ENCODE peak calls at places on chromosome 17, in six cellular contexts. One of them, this sample, is unnamed.

GRCh38 chr17:47959825-47960655 is 2.4 kb upstream of the PRR15L start:
- DNase-seq in neural progenitor cell: no peak
- DNase-seq in epithelial cell of esophagus: no peak
- DNase-seq in GM10248: no peak
- DNase-seq in WTC11: no peak
- DNase-seq in tibial artery: no peak
- DNase-seq in this sample: no peak

GRCh38 chr17:32517982-32518381 is 31.2 kb downstream of the CDK5R1 start:
- DNase-seq in epithelial cell of esophagus: no peak
- DNase-seq in tibial artery: peak
- DNase-seq in GM10248: no peak
- DNase-seq in neural progenitor cell: no peak
- DNase-seq in WTC11: no peak
- DNase-seq in this sample: no peak

GRCh38 chr17:36482611-36483504 is 3.6 kb upstream of the ZNHIT3 start:
- DNase-seq in epithelial cell of esophagus: peak
- DNase-seq in GM10248: peak
- DNase-seq in neural progenitor cell: peak
- DNase-seq in tibial artery: peak
- DNase-seq in WTC11: peak
- DNase-seq in this sample: peak

GRCh38 chr17:57889892-57890856 is 40.3 kb upstream of the MRPS23 start:
- DNase-seq in GM10248: no peak
- DNase-seq in WTC11: no peak
- DNase-seq in epithelial cell of esophagus: peak
- DNase-seq in tibial artery: peak
- DNase-seq in neural progenitor cell: no peak
- DNase-seq in this sample: no peak

GRCh38 chr17:385195-385835 is 32.7 kb upstream of the RPH3AL start:
- DNase-seq in epithelial cell of esophagus: peak
- DNase-seq in tibial artery: no peak
- DNase-seq in WTC11: peak
- DNase-seq in neural progenitor cell: peak
- DNase-seq in GM10248: no peak
- DNase-seq in this sample: peak

GRCh38 chr17:69357701-69358100 is 30.8 kb upstream of the ABCA5 start:
- DNase-seq in tibial artery: no peak
- DNase-seq in epithelial cell of esophagus: peak
- DNase-seq in WTC11: no peak
- DNase-seq in GM10248: no peak
- DNase-seq in neural progenitor cell: no peak
- DNase-seq in this sample: no peak

GRCh38 chr17:82684207-82684903 is 14.1 kb downstream of the RAB40B start:
- DNase-seq in tibial artery: no peak
- DNase-seq in GM10248: peak
- DNase-seq in WTC11: no peak
- DNase-seq in neural progenitor cell: no peak
- DNase-seq in epithelial cell of esophagus: peak
- DNase-seq in this sample: no peak

GRCh38 chr17:77210946-77211541 is 70.3 kb downstream of the SEC14L1 start:
- DNase-seq in GM10248: peak
- DNase-seq in neural progenitor cell: no peak
- DNase-seq in epithelial cell of esophagus: no peak
- DNase-seq in tibial artery: no peak
- DNase-seq in WTC11: no peak
- DNase-seq in this sample: no peak

GRCh38 chr17:29389994-29390855 is at the start of gene TAOK1:
- DNase-seq in neural progenitor cell: peak
- DNase-seq in tibial artery: peak
- DNase-seq in GM10248: peak
- DNase-seq in WTC11: peak
- DNase-seq in epithelial cell of esophagus: peak
- DNase-seq in this sample: peak

GRCh38 chr17:14859521-14859920 is 405.6 kb downstream of the PMP22 start:
- DNase-seq in GM10248: no peak
- DNase-seq in tibial artery: no peak
- DNase-seq in epithelial cell of esophagus: no peak
- DNase-seq in neural progenitor cell: no peak
- DNase-seq in WTC11: no peak
- DNase-seq in this sample: no peak

GRCh38 chr17:58575511-58575910 is 61.1 kb upstream of the MTMR4 start:
- DNase-seq in GM10248: no peak
- DNase-seq in neural progenitor cell: no peak
- DNase-seq in WTC11: no peak
- DNase-seq in epithelial cell of esophagus: peak
- DNase-seq in tibial artery: no peak
- DNase-seq in this sample: no peak

GRCh38 chr17:49914096-49914490 is 54.9 kb upstream of the DLX4 start:
- DNase-seq in WTC11: no peak
- DNase-seq in GM10248: no peak
- DNase-seq in epithelial cell of esophagus: no peak
- DNase-seq in tibial artery: no peak
- DNase-seq in neural progenitor cell: peak
- DNase-seq in this sample: no peak
- TF ChIP-seq CTCF in WTC11: no peak
- TF ChIP-seq CTCF in GM10248: no peak
- TF ChIP-seq CTCF in epithelial cell of esophagus: no peak
- TF ChIP-seq CTCF in tibial artery: no peak
- TF ChIP-seq CTCF in neural progenitor cell: no peak
- TF ChIP-seq CTCF in this sample: no peak

DNA sequence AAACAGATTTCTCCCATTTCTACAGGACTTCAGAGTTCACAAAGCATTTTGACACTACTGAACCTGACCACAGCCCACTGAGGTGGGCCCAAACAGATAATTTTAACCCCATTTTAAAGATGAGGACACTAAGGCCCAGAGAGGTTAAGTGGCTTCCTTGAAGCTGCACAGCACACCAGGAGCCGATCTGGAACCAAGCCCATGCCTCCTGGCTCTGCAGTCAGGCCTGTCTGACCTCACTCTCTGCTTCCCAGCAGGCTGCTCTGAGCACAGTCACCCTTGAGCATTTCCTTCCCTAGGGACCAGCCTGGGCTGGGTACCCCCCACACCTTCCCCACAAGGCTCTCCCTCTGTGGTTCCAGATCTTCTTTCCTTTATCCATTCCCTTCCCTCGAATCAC is 252.2 kb downstream of the ENGASE start:
- DNase-seq in epithelial cell of esophagus: no peak
- DNase-seq in WTC11: no peak
- DNase-seq in neural progenitor cell: no peak
- DNase-seq in GM10248: no peak
- DNase-seq in tibial artery: no peak
- DNase-seq in this sample: no peak
- TF ChIP-seq CTCF in epithelial cell of esophagus: no peak
- TF ChIP-seq CTCF in WTC11: no peak
- TF ChIP-seq CTCF in neural progenitor cell: no peak
- TF ChIP-seq CTCF in GM10248: no peak
- TF ChIP-seq CTCF in tibial artery: no peak
- TF ChIP-seq CTCF in this sample: no peak

GRCh38 chr17:42136654-42137051 is 14.0 kb downstream of the HSPB9 start:
- DNase-seq in WTC11: no peak
- DNase-seq in tibial artery: no peak
- DNase-seq in neural progenitor cell: no peak
- DNase-seq in GM10248: no peak
- DNase-seq in epithelial cell of esophagus: no peak
- DNase-seq in this sample: no peak

GRCh38 chr17:42132941-42133340 is 10.3 kb downstream of the HSPB9 start:
- DNase-seq in neural progenitor cell: no peak
- DNase-seq in tibial artery: peak
- DNase-seq in WTC11: no peak
- DNase-seq in GM10248: no peak
- DNase-seq in epithelial cell of esophagus: peak
- DNase-seq in this sample: no peak

GRCh38 chr17:42135151-42135550 is 12.5 kb downstream of the HSPB9 start:
- DNase-seq in tibial artery: no peak
- DNase-seq in neural progenitor cell: no peak
- DNase-seq in WTC11: no peak
- DNase-seq in GM10248: no peak
- DNase-seq in epithelial cell of esophagus: no peak
- DNase-seq in this sample: no peak

GRCh38 chr17:42133461-42134041 is 10.9 kb downstream of the HSPB9 start:
- DNase-seq in GM10248: peak
- DNase-seq in epithelial cell of esophagus: no peak
- DNase-seq in WTC11: no peak
- DNase-seq in neural progenitor cell: no peak
- DNase-seq in tibial artery: no peak
- DNase-seq in this sample: no peak

GRCh38 chr17:42135664-42136653 is 13.4 kb downstream of the HSPB9 start:
- DNase-seq in neural progenitor cell: no peak
- DNase-seq in WTC11: peak
- DNase-seq in GM10248: no peak
- DNase-seq in epithelial cell of esophagus: peak
- DNase-seq in tibial artery: peak
- DNase-seq in this sample: no peak
- TF ChIP-seq CTCF in neural progenitor cell: no peak
- TF ChIP-seq CTCF in WTC11: no peak
- TF ChIP-seq CTCF in GM10248: no peak
- TF ChIP-seq CTCF in epithelial cell of esophagus: no peak
- TF ChIP-seq CTCF in tibial artery: no peak
- TF ChIP-seq CTCF in this sample: no peak

GRCh38 chr17:11932337-11932898 is 64.9 kb downstream of the ZNF18 start:
- DNase-seq in epithelial cell of esophagus: no peak
- DNase-seq in neural progenitor cell: no peak
- DNase-seq in tibial artery: no peak
- DNase-seq in GM10248: no peak
- DNase-seq in WTC11: no peak
- DNase-seq in this sample: no peak

GRCh38 chr17:11940904-11941303 is 56.4 kb downstream of the ZNF18 start:
- DNase-seq in epithelial cell of esophagus: no peak
- DNase-seq in GM10248: no peak
- DNase-seq in WTC11: no peak
- DNase-seq in neural progenitor cell: no peak
- DNase-seq in tibial artery: no peak
- DNase-seq in this sample: no peak

DNA sequence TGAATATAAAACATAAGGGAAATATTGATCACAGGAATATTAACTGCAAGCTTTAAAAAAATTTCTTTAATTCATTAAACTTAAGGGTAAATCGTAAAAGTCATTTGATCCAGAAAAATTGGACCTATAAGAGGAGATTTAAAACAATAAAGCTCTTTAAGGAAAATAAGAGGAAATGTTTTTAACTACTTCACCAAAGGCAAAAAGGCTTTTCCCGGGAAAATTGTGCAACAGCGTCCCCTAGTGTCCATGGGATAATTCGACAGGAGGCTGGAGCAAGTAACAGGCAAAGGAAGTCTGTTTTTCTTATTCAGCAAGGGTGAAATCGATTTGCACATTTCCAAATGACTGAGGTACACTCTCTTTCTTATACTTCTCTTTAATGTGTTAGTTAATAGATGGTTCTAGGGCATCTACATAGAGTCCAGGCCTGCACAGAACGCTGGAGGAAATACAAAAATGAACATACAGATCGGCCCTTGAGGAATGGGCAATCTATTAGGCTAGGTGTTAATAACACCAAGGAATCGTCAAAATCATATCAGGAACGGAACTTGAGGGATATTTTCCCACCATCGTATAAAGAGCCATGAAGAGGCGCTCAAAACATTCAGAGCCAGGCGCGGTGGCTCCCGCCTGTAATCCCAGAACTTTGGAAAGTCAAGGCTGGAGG is 61.4 kb downstream of the ZNF18 start:
- DNase-seq in epithelial cell of esophagus: peak
- DNase-seq in WTC11: peak
- DNase-seq in neural progenitor cell: peak
- DNase-seq in tibial artery: no peak
- DNase-seq in GM10248: no peak
- DNase-seq in this sample: peak
- TF ChIP-seq CTCF in epithelial cell of esophagus: peak
- TF ChIP-seq CTCF in WTC11: peak
- TF ChIP-seq CTCF in neural progenitor cell: peak
- TF ChIP-seq CTCF in tibial artery: peak
- TF ChIP-seq CTCF in GM10248: peak
- TF ChIP-seq CTCF in this sample: peak

GRCh38 chr17:53191878-53192277 is 630.8 kb upstream of the KIF2B start:
- DNase-seq in epithelial cell of esophagus: no peak
- DNase-seq in WTC11: no peak
- DNase-seq in GM10248: no peak
- DNase-seq in tibial artery: no peak
- DNase-seq in neural progenitor cell: no peak
- DNase-seq in this sample: no peak
- TF ChIP-seq CTCF in epithelial cell of esophagus: no peak
- TF ChIP-seq CTCF in WTC11: no peak
- TF ChIP-seq CTCF in GM10248: no peak
- TF ChIP-seq CTCF in tibial artery: no peak
- TF ChIP-seq CTCF in neural progenitor cell: no peak
- TF ChIP-seq CTCF in this sample: no peak

DNA sequence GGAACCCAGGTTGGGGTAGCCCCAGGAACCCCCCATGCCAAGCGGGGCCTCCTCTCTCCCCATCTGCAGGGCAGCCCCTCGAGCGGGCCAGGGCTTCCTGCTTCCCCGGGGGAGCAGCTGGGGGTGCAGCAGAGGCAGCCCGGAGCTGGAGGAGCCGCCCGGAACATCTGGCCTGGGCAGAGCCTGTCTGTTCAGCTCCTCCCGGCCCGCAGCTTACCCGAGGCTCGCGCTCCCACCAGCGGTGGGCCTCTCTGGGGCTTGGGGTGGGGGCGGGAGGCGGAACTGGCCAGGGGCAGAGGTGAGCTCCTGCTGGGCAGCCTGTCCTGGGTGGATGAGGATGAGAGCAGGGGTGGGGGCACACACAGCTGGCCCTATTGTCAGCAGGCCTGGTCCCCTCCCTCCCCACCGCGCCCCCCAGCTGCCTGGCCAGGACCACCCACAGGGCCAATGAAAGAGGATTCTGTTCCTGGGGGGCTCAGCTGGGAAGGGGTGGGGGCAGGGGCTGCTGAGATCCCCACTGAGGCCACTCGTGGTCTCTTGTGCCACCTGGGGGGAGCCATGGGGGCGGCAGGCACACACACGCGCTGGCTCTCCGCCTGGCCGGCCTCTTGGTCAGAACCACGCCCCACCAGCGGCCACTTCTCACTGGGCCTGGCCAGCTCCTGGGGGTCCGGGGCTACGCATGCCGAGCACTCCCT is 34.7 kb downstream of the BAHCC1 start:
- DNase-seq in WTC11: no peak
- DNase-seq in neural progenitor cell: peak
- DNase-seq in GM10248: no peak
- DNase-seq in epithelial cell of esophagus: peak
- DNase-seq in tibial artery: no peak
- DNase-seq in this sample: no peak
- TF ChIP-seq CTCF in WTC11: no peak
- TF ChIP-seq CTCF in neural progenitor cell: peak
- TF ChIP-seq CTCF in GM10248: peak
- TF ChIP-seq CTCF in epithelial cell of esophagus: no peak
- TF ChIP-seq CTCF in tibial artery: no peak
- TF ChIP-seq CTCF in this sample: no peak

This sample was measured in nephron progenitor cell.